ENCODE peak calls at places on chromosomes 6 and 20, in five cellular contexts. I is astrocyte of the cerebellum, S is spleen, Q is nephron progenitor cell, E is neural crest cell. R is an unnamed sample.
A peak's percentile ranks its signal among the peaks of the same experiment; 100 is the strongest.

GRCh38 chr6:39076086-39076992 is 27.8 kb downstream of the GLP1R start:
- DNase-seq in I (no peak), S (no peak), Q (no peak), E (no peak), R (no peak)

GRCh38 chr6:151442359-151442758 is 9.6 kb downstream of the RMND1 start:
- DNase-seq in I (no peak), S (no peak), Q (no peak), E (no peak), R (no peak)

GRCh38 chr20:2006452-2007381 is 12.9 kb upstream of the PDYN start:
- DNase-seq in I (no peak), S (no peak), Q (peak; percentile 51), E (peak; percentile 41), R (peak; percentile 63)

GRCh38 chr6:72245565-72245964 is 359.2 kb downstream of the RIMS1 start:
- DNase-seq in I (peak; percentile 29), S (no peak), Q (no peak), E (no peak), R (no peak)

GRCh38 chr20:53872561-53873248 is 197.7 kb downstream of the BCAS1 start:
- DNase-seq in I (no peak), S (no peak), Q (no peak), E (no peak), R (no peak)

GRCh38 chr6:22598386-22598785 is 29.0 kb downstream of the HDGFL1 start:
- DNase-seq in I (no peak), S (no peak), Q (no peak), E (no peak), R (peak; percentile 25)

GRCh38 chr20:61434361-61434781 is 182.3 kb downstream of the CDH4 start:
- DNase-seq in I (no peak), S (no peak), Q (peak; percentile 46), E (peak; percentile 15), R (peak; percentile 60)

GRCh38 chr6:121647905-121648304 is 212.5 kb downstream of the GJA1 start:
- DNase-seq in I (no peak), S (no peak), Q (no peak), E (no peak), R (no peak)

GRCh38 chr6:155079985-155080452 is 84.9 kb downstream of the TIAM2 start:
- DNase-seq in I (no peak), S (no peak), Q (no peak), E (no peak), R (no peak)

GRCh38 chr6:43060034-43060754 is 763 bp downstream of the KLC4 start:
- DNase-seq in I (no peak), S (no peak), Q (no peak), E (no peak), R (no peak)

GRCh38 chr20:884983-885952 is 30.9 kb downstream of the ANGPT4 start:
- DNase-seq in I (no peak), S (no peak), Q (peak; percentile 72), E (peak; percentile 28), R (peak; percentile 83)

GRCh38 chr6:146767632-146768031 is 168.9 kb downstream of the ADGB start:
- DNase-seq in I (no peak), S (no peak), Q (no peak), E (no peak), R (no peak)

GRCh38 chr6:10248378-10248843 is 166.5 kb downstream of the TFAP2A start:
- DNase-seq in I (peak; percentile 55), S (no peak), Q (no peak), E (no peak), R (no peak)

GRCh38 chr6:37919417-37920157 is 100.1 kb downstream of the ZFAND3 start:
- DNase-seq in I (no peak), S (no peak), Q (no peak), E (no peak), R (no peak)

GRCh38 chr6:1993049-1993448 is 252.4 kb downstream of the GMDS start:
- DNase-seq in I (no peak), S (no peak), Q (no peak), E (no peak), R (no peak)

GRCh38 chr6:131215212-131215611 is 79.9 kb downstream of the AKAP7 start:
- DNase-seq in I (no peak), S (no peak), Q (no peak), E (no peak), R (no peak)

GRCh38 chr6:125169058-125169457 is 15.5 kb downstream of the TPD52L1 start:
- DNase-seq in I (no peak), S (no peak), Q (no peak), E (no peak), R (no peak)

GRCh38 chr6:37280162-37280895 is 22.4 kb upstream of the TMEM217 start:
- DNase-seq in I (no peak), S (no peak), Q (peak; percentile 19), E (no peak), R (peak; percentile 39)

GRCh38 chr6:19613678-19614077 is 223.5 kb upstream of the ID4 start:
- DNase-seq in I (no peak), S (no peak), Q (no peak), E (no peak), R (no peak)

GRCh38 chr6:76770166-76770565 is 693.1 kb downstream of the HTR1B start:
- DNase-seq in I (no peak), S (no peak), Q (no peak), E (no peak), R (no peak)

GRCh38 chr6:170447561-170447930 is 105.6 kb downstream of the PSMB1 start:
- DNase-seq in I (no peak), S (no peak), Q (no peak), E (no peak), R (no peak)

GRCh38 chr6:22146581-22147468 is 150.0 kb downstream of the PRL start:
- DNase-seq in I (no peak), S (no peak), Q (peak; percentile 13), E (no peak), R (peak; percentile 44)

GRCh38 chr20:8523684-8524083 is 391.6 kb downstream of the PLCB1 start:
- DNase-seq in I (no peak), S (no peak), Q (no peak), E (no peak), R (no peak)
- TF ChIP-seq CTCF in I (no peak), S (no peak), Q (no peak), E (no peak), R (no peak)

GRCh38 chr6:149501201-149501600 is 16.4 kb upstream of the ZC3H12D start:
- DNase-seq in I (no peak), S (no peak), Q (no peak), E (no peak), R (no peak)
- TF ChIP-seq CTCF in I (no peak), S (no peak), Q (no peak), E (no peak), R (no peak)

GRCh38 chr6:31345026-31345730 is 11.8 kb downstream of the HLA-B start:
- DNase-seq in I (no peak), S (no peak), Q (no peak), E (no peak), R (no peak)
- TF ChIP-seq CTCF in I (no peak), S (no peak), Q (no peak), E (no peak), R (no peak)

DNA sequence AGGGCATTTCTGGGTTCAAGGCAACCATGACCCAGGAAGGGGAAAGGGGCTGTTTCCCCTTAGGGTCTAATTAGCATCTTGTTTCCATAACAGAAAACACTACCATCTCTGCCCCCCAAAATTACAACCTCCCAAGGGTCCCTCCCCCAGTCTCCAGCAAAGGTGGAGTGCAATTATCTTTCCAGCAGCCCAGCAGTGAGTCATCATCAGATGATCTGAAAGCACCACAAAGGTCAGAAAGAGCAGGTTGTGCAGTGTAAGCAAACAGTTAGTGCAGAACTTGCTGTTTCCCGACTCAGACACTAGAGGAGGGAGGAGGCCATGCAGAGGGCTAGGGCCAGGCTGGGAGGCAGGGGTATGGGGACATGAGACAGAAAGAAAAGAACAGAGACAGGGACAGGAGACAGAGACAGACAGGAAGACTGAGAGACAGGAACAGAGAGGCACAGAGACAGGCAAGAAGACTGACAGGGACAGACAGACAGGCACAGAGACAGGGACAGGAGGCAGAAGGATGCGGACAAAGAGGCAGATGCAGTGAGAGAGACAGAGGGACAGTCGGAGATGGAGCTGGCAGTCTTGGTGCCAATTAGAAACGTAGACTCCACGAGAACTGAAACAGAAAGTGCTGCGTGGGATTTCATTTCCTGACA is 62.5 kb downstream of the PYGB start:
- DNase-seq in I (peak; percentile 45), S (peak; percentile 75), Q (no peak), E (no peak), R (peak; percentile 63)
- TF ChIP-seq CTCF in I (peak; percentile 78), S (no peak), Q (no peak), E (peak; percentile 54), R (peak; percentile 24)

GRCh38 chr6:105884426-105884825 is 201.7 kb upstream of the PRDM1 start:
- DNase-seq in I (no peak), S (no peak), Q (no peak), E (no peak), R (no peak)
- TF ChIP-seq CTCF in I (no peak), S (no peak), Q (no peak), E (no peak), R (no peak)

DNA sequence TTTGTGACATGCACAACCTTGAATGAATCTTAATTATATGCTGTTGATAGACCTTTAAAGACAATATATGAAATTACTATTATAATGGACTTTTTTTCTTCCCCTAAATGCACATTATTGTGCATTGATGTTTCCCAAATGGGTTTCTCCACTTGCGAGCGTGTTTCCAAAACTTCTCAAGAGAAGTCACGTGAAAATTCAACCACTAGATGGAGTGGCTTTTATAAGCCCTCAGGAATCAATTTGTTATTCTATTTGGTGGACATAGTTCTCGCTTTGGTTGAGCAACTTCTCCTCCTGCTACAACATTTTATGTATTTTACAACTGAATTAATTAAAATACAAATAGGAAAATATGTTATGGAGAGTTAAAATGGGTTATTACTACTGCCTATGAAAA is 9.0 kb downstream of the CNR1 start:
- DNase-seq in I (no peak), S (no peak), Q (no peak), E (no peak), R (no peak)
- TF ChIP-seq CTCF in I (peak; percentile 12), S (no peak), Q (peak; percentile 18), E (peak; percentile 30), R (no peak)

GRCh38 chr20:58822175-58822574 is 28.5 kb downstream of the GNAS-AS1 start:
- DNase-seq in I (no peak), S (no peak), Q (no peak), E (no peak), R (no peak)
- TF ChIP-seq CTCF in I (no peak), S (no peak), Q (no peak), E (no peak), R (no peak)

DNA sequence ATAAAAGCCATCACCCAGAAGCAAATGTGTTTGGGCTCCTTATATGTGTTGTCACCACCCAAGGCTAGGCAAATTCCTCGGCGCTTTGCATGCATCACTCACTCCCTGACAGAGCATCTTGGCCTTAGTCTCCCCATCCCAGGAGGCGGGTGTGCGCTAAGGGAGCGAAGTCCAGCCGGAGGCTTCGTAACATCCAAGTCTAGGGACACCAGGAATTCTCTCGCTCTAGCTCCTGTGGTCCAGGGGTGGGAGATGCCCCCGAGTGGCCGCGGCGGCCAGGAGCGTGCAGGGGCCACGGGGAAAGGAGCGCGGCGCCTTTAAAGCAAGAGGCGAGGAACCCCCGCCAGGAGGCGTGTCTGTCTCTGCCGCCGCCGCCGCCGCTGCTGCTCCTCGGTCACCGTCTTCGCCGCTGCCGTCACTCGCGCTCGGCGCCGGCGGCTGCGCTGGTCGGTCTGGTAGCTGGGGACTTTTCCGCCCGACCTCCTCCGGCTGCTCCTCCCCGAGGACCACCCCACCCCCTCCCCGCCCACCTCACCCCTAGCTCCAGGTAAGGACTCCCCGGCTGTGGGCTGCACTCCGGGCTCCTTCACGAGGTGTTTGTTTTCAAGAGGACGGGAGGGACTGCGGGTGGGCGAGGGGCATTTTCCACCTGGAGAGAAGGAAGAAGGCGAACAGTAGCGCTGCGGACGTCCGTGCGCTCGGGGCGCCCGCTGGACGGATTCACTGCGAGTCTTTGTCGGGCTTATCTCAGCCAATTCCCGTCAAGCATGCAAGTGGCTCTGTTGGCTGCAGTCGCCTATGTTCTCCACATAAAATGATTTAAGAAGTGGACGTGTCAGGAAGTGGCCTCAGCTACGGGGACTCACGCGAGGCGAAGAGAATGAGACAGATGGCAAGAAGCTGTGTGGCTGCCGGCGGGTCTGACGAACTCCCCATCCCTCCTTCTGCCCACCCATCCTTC is at the start of gene GRIK2:
- DNase-seq in I (no peak), S (no peak), Q (peak; percentile 82), E (peak; percentile 63), R (peak; percentile 89)
- TF ChIP-seq CTCF in I (peak; percentile 35), S (peak; percentile 4), Q (peak; percentile 31), E (peak; percentile 64), R (peak; percentile 74)

R was measured in glutamatergic neuron.